ENCODE peak calls at places on chromosomes 11 and 22, in five cellular contexts. One of them, this sample, is unnamed.

GRCh38 chr22:36232715-36233401 is 6.5 kb downstream of the APOL2 start:
- DNase-seq in RPMI7951: no peak
- DNase-seq in GM03348: no peak
- DNase-seq in RCC 7860: no peak
- DNase-seq in Kasumi-1: no peak
- DNase-seq in this sample: peak; percentile 18

GRCh38 chr11:45150301-45150700 is 3.9 kb downstream of the PRDM11 start:
- DNase-seq in RPMI7951: no peak
- DNase-seq in GM03348: no peak
- DNase-seq in RCC 7860: no peak
- DNase-seq in Kasumi-1: no peak
- DNase-seq in this sample: no peak

GRCh38 chr22:27990879-27991278 is 71.8 kb upstream of the PITPNB start:
- DNase-seq in RPMI7951: no peak
- DNase-seq in GM03348: no peak
- DNase-seq in RCC 7860: no peak
- DNase-seq in Kasumi-1: peak; percentile 44
- DNase-seq in this sample: peak; percentile 59

GRCh38 chr22:28019881-28020861 is 101.1 kb upstream of the PITPNB start:
- DNase-seq in RPMI7951: peak; percentile 43
- DNase-seq in GM03348: peak; percentile 91
- DNase-seq in RCC 7860: peak; percentile 26
- DNase-seq in Kasumi-1: peak; percentile 59
- DNase-seq in this sample: peak; percentile 12

GRCh38 chr22:47171441-47172221 is 409.2 kb downstream of the TBC1D22A start:
- DNase-seq in RPMI7951: no peak
- DNase-seq in GM03348: no peak
- DNase-seq in RCC 7860: no peak
- DNase-seq in Kasumi-1: no peak
- DNase-seq in this sample: no peak

GRCh38 chr11:3105791-3106735 is 48.8 kb upstream of the CARS1 start:
- DNase-seq in RPMI7951: no peak
- DNase-seq in GM03348: no peak
- DNase-seq in RCC 7860: no peak
- DNase-seq in Kasumi-1: no peak
- DNase-seq in this sample: no peak

GRCh38 chr11:67390947-67391303 is 861 bp upstream of the RAD9A start:
- DNase-seq in RPMI7951: no peak
- DNase-seq in GM03348: no peak
- DNase-seq in RCC 7860: no peak
- DNase-seq in Kasumi-1: no peak
- DNase-seq in this sample: no peak

GRCh38 chr11:63226488-63227114 is 16.8 kb downstream of the SLC22A25 start:
- DNase-seq in RPMI7951: no peak
- DNase-seq in GM03348: no peak
- DNase-seq in RCC 7860: no peak
- DNase-seq in Kasumi-1: no peak
- DNase-seq in this sample: no peak

GRCh38 chr22:29309332-29310064 is 3.0 kb downstream of the GAS2L1 start:
- DNase-seq in RPMI7951: no peak
- DNase-seq in GM03348: peak; percentile 17
- DNase-seq in RCC 7860: no peak
- DNase-seq in Kasumi-1: no peak
- DNase-seq in this sample: no peak

GRCh38 chr11:95241673-95242072 is 10.7 kb upstream of the SESN3 start:
- DNase-seq in RPMI7951: no peak
- DNase-seq in GM03348: no peak
- DNase-seq in RCC 7860: no peak
- DNase-seq in Kasumi-1: no peak
- DNase-seq in this sample: peak; percentile 20

GRCh38 chr11:75852406-75853017 is 37.5 kb downstream of the UVRAG start:
- DNase-seq in RPMI7951: no peak
- DNase-seq in GM03348: no peak
- DNase-seq in RCC 7860: no peak
- DNase-seq in Kasumi-1: no peak
- DNase-seq in this sample: no peak

GRCh38 chr22:44190381-44190976 is 9.8 kb downstream of the PARVG start:
- DNase-seq in RPMI7951: no peak
- DNase-seq in GM03348: no peak
- DNase-seq in RCC 7860: no peak
- DNase-seq in Kasumi-1: no peak
- DNase-seq in this sample: no peak

GRCh38 chr11:64436025-64436424 is 77.1 kb downstream of the RPS6KA4 start:
- DNase-seq in RPMI7951: no peak
- DNase-seq in GM03348: no peak
- DNase-seq in RCC 7860: no peak
- DNase-seq in Kasumi-1: no peak
- DNase-seq in this sample: no peak

This sample was measured in MV-4-11.